ENCODE peak calls at places on chromosomes 1 and 21, in five cellular contexts. One of them, this sample, is unnamed.

GRCh38 chr1:156750191-156750931 is 1.1 kb downstream of the HDGF start:
- DNase-seq in stomach: peak; percentile 34
- DNase-seq in pancreas: peak; percentile 61
- DNase-seq in dorsolateral prefrontal cortex: no peak
- DNase-seq in naive thymus-derived CD4-positive, alpha-beta T cell: no peak
- DNase-seq in this sample: peak; percentile 77

GRCh38 chr1:94820918-94821317 is 761 bp downstream of the SLC44A3 start:
- DNase-seq in stomach: no peak
- DNase-seq in pancreas: no peak
- DNase-seq in dorsolateral prefrontal cortex: no peak
- DNase-seq in naive thymus-derived CD4-positive, alpha-beta T cell: no peak
- DNase-seq in this sample: no peak

GRCh38 chr1:74328851-74329250 is 93.7 kb downstream of the TNNI3K start:
- DNase-seq in stomach: no peak
- DNase-seq in pancreas: no peak
- DNase-seq in dorsolateral prefrontal cortex: no peak
- DNase-seq in naive thymus-derived CD4-positive, alpha-beta T cell: no peak
- DNase-seq in this sample: no peak

GRCh38 chr1:203402609-203403337 is 51.9 kb upstream of the FMOD start:
- DNase-seq in stomach: no peak
- DNase-seq in pancreas: no peak
- DNase-seq in dorsolateral prefrontal cortex: no peak
- DNase-seq in naive thymus-derived CD4-positive, alpha-beta T cell: no peak
- DNase-seq in this sample: no peak

GRCh38 chr21:38243732-38244406 is 12.9 kb upstream of the KCNJ15 start:
- DNase-seq in stomach: no peak
- DNase-seq in pancreas: no peak
- DNase-seq in dorsolateral prefrontal cortex: no peak
- DNase-seq in naive thymus-derived CD4-positive, alpha-beta T cell: peak; percentile 21
- DNase-seq in this sample: no peak

GRCh38 chr1:188670837-188671236 is 1806.8 kb downstream of the BRINP3 start:
- DNase-seq in stomach: no peak
- DNase-seq in pancreas: no peak
- DNase-seq in dorsolateral prefrontal cortex: no peak
- DNase-seq in naive thymus-derived CD4-positive, alpha-beta T cell: no peak
- DNase-seq in this sample: no peak

GRCh38 chr1:82534996-82535395 is 734.3 kb downstream of the ADGRL2 start:
- DNase-seq in stomach: no peak
- DNase-seq in pancreas: no peak
- DNase-seq in dorsolateral prefrontal cortex: no peak
- DNase-seq in naive thymus-derived CD4-positive, alpha-beta T cell: no peak
- DNase-seq in this sample: no peak

GRCh38 chr1:200038987-200039848 is 11.7 kb downstream of the NR5A2 start:
- DNase-seq in stomach: peak; percentile 46
- DNase-seq in pancreas: peak; percentile 73
- DNase-seq in dorsolateral prefrontal cortex: no peak
- DNase-seq in naive thymus-derived CD4-positive, alpha-beta T cell: no peak
- DNase-seq in this sample: peak; percentile 72

GRCh38 chr1:49346767-49347349 is 570.2 kb upstream of the BEND5 start:
- DNase-seq in stomach: no peak
- DNase-seq in pancreas: no peak
- DNase-seq in dorsolateral prefrontal cortex: no peak
- DNase-seq in naive thymus-derived CD4-positive, alpha-beta T cell: no peak
- DNase-seq in this sample: no peak

GRCh38 chr1:243268284-243268653 is 12.4 kb downstream of the SDCCAG8 start:
- DNase-seq in stomach: no peak
- DNase-seq in pancreas: no peak
- DNase-seq in dorsolateral prefrontal cortex: no peak
- DNase-seq in naive thymus-derived CD4-positive, alpha-beta T cell: no peak
- DNase-seq in this sample: no peak
- H3K27ac ChIP-seq in stomach: peak overlapping the region; percentile 58
- H3K27ac ChIP-seq in pancreas: peak overlapping the region; percentile 69
- H3K27ac ChIP-seq in dorsolateral prefrontal cortex: peak overlapping the region; percentile 85
- H3K27ac ChIP-seq in naive thymus-derived CD4-positive, alpha-beta T cell: no peak overlapping the region
- H3K27ac ChIP-seq in this sample: peak overlapping the region; percentile 81

DNA sequence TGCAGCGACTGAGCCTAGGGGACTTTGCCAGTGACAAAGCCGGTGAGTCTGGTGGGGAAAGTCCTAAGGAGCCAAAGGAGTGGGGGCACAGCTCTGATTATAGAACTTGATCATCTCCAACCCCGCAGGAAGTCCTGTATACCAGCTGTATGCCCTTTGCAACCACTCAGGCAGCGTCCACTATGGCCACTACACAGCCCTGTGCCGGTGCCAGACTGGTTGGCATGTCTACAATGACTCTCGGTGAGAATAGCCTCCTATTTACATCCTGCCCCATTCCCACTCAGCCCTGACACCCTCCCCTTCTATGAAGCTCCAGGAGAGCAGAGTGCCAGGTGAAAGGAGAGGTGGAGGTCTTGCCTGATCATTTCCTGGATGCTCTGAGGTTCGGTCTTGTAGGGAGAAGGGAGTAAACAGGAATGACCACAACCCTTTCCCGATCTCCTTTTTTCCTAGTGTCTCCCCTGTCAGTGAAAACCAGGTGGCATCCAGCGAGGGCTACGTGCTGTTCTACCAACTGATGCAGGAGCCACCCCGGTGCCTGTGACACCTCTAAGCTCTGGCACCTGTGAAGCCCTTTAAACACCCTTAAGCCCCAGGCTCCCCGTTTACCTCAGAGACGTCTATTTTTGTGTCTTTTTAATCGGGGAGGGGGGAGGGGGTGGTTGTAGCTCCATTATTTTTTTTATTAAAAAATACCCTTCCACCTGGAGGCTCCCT is 1.2 kb upstream of the PPOX start:
- DNase-seq in stomach: no peak
- DNase-seq in pancreas: no peak
- DNase-seq in dorsolateral prefrontal cortex: no peak
- DNase-seq in naive thymus-derived CD4-positive, alpha-beta T cell: no peak
- DNase-seq in this sample: peak; percentile 53
- H3K27ac ChIP-seq in stomach: peak overlapping the region; percentile 90
- H3K27ac ChIP-seq in pancreas: peak overlapping the region; percentile 89
- H3K27ac ChIP-seq in dorsolateral prefrontal cortex: peak overlapping the region; percentile 89
- H3K27ac ChIP-seq in naive thymus-derived CD4-positive, alpha-beta T cell: peak overlapping the region; percentile 86
- H3K27ac ChIP-seq in this sample: peak overlapping the region; percentile 97

DNA sequence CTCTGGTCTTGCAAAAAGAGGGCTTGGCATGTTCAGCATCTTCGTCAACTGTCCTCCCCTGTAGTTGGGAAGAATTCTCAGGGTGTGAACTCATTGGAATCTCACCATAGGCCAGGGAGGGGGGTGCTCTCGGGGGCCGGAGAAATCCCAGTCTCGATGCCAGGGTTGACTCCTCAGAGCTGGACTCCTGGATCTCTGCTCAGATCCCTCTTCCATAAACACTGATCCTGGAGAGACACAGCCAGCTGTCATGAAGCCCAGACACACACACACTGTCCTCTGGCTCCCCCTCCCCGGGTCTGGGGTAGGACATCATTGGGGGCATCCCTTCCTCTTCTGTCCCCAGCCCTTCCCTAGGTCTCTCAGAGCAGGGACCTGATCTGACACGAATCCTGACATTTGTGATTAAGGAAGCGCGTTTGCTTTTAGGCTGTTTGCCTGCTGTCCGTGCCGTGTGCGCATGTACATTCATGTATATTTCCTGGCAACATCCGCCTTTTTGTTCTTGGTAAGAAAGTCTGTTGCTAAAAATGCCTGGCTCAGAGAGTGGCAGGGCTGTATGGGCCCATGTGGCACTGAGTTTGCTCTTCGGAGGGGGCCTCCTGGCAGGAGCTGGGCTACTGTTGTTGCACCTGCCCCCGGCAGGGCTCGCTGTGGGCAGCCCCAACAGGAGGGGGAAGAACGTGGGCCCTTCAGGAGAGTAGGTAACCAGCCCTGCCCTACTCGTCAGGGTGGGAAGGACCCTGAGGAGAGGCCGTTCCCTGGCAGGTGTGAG is 45.4 kb upstream of the SELENON start:
- DNase-seq in stomach: no peak
- DNase-seq in pancreas: no peak
- DNase-seq in dorsolateral prefrontal cortex: peak; percentile 34
- DNase-seq in naive thymus-derived CD4-positive, alpha-beta T cell: peak; percentile 63
- DNase-seq in this sample: no peak
- H3K27ac ChIP-seq in stomach: no peak overlapping the region
- H3K27ac ChIP-seq in pancreas: no peak overlapping the region
- H3K27ac ChIP-seq in dorsolateral prefrontal cortex: peak overlapping the region; percentile 63
- H3K27ac ChIP-seq in naive thymus-derived CD4-positive, alpha-beta T cell: peak overlapping the region; percentile 62
- H3K27ac ChIP-seq in this sample: no peak overlapping the region

DNA sequence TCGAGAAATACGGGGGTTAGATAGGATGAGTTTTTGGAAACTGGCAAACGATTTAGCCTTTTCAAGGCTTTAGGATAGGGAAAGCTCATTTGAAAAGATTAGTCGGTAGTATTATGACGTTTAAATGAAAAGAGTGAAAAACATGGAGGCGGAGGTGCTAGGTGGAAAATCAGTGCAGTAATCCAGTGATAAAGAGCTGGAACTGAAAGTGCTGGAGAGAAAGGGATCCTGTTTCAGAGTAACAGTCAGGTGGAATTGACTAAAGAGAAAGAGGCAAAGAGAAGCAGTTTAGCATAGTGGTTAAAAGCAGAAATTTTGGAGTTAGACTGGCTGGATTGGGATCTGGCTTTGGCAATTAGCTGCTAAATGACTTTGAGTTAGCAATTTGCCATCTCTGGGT is 945 bp downstream of the WDR3 start:
- DNase-seq in stomach: no peak
- DNase-seq in pancreas: no peak
- DNase-seq in dorsolateral prefrontal cortex: no peak
- DNase-seq in naive thymus-derived CD4-positive, alpha-beta T cell: no peak
- DNase-seq in this sample: no peak
- H3K27ac ChIP-seq in stomach: peak overlapping the region; percentile 91
- H3K27ac ChIP-seq in pancreas: no peak overlapping the region
- H3K27ac ChIP-seq in dorsolateral prefrontal cortex: no peak overlapping the region
- H3K27ac ChIP-seq in naive thymus-derived CD4-positive, alpha-beta T cell: peak overlapping the region; percentile 89
- H3K27ac ChIP-seq in this sample: peak overlapping the region; percentile 90

GRCh38 chr1:168509875-168510594 is 33.8 kb downstream of the XCL2 start:
- DNase-seq in stomach: no peak
- DNase-seq in pancreas: no peak
- DNase-seq in dorsolateral prefrontal cortex: no peak
- DNase-seq in naive thymus-derived CD4-positive, alpha-beta T cell: no peak
- DNase-seq in this sample: no peak

GRCh38 chr1:168512864-168513595 is 30.8 kb downstream of the XCL2 start:
- DNase-seq in stomach: no peak
- DNase-seq in pancreas: no peak
- DNase-seq in dorsolateral prefrontal cortex: no peak
- DNase-seq in naive thymus-derived CD4-positive, alpha-beta T cell: peak; percentile 21
- DNase-seq in this sample: no peak

GRCh38 chr1:168509204-168509603 is 34.6 kb downstream of the XCL2 start:
- DNase-seq in stomach: no peak
- DNase-seq in pancreas: no peak
- DNase-seq in dorsolateral prefrontal cortex: no peak
- DNase-seq in naive thymus-derived CD4-positive, alpha-beta T cell: no peak
- DNase-seq in this sample: no peak

GRCh38 chr1:168507828-168508227 is 36.0 kb downstream of the XCL2 start:
- DNase-seq in stomach: no peak
- DNase-seq in pancreas: no peak
- DNase-seq in dorsolateral prefrontal cortex: no peak
- DNase-seq in naive thymus-derived CD4-positive, alpha-beta T cell: no peak
- DNase-seq in this sample: no peak

DNA sequence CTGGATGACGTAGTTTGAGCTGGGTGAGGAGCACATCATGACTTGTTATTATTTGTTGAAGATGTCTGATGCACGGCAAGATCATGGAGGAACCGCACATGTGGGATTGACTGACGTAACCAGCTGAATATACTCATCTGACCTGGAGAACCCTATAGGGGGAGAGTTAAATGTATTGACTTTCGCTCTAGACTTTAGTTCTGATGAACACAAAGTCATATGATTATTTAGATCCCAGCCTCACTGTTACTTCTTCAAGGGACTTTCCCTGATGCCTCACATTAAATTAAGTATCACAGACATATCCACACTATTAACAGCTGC is 33.2 kb downstream of the XCL2 start:
- DNase-seq in stomach: no peak
- DNase-seq in pancreas: no peak
- DNase-seq in dorsolateral prefrontal cortex: no peak
- DNase-seq in naive thymus-derived CD4-positive, alpha-beta T cell: no peak
- DNase-seq in this sample: no peak
- H3K27ac ChIP-seq in stomach: no peak overlapping the region
- H3K27ac ChIP-seq in pancreas: no peak overlapping the region
- H3K27ac ChIP-seq in dorsolateral prefrontal cortex: no peak overlapping the region
- H3K27ac ChIP-seq in naive thymus-derived CD4-positive, alpha-beta T cell: no peak overlapping the region
- H3K27ac ChIP-seq in this sample: no peak overlapping the region

DNA sequence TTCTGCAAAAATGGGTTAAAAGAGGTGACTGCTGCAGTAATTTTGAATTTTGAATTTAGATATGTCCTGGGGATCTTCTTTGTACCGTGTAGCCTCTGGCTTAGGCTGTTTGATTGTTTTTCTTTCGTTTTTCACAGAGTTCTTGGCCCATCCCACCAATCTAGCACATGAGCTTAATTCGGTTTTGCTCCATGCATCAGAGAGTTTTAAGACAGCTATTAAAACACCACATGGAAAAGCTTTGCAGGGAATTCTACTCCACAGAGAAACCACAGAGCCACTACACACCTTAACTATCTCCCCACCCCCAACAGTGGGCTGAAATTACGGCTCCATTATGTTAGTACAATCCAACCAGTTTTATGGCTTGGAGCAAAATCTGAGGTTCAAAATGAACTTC is 25.4 kb downstream of the SPAG17 start:
- DNase-seq in stomach: no peak
- DNase-seq in pancreas: no peak
- DNase-seq in dorsolateral prefrontal cortex: no peak
- DNase-seq in naive thymus-derived CD4-positive, alpha-beta T cell: no peak
- DNase-seq in this sample: no peak
- H3K27ac ChIP-seq in stomach: no peak overlapping the region
- H3K27ac ChIP-seq in pancreas: no peak overlapping the region
- H3K27ac ChIP-seq in dorsolateral prefrontal cortex: no peak overlapping the region
- H3K27ac ChIP-seq in naive thymus-derived CD4-positive, alpha-beta T cell: no peak overlapping the region
- H3K27ac ChIP-seq in this sample: no peak overlapping the region

GRCh38 chr1:210731193-210731592 is 402.5 kb downstream of the HHAT start:
- DNase-seq in stomach: no peak
- DNase-seq in pancreas: no peak
- DNase-seq in dorsolateral prefrontal cortex: no peak
- DNase-seq in naive thymus-derived CD4-positive, alpha-beta T cell: no peak
- DNase-seq in this sample: no peak
- H3K27ac ChIP-seq in stomach: no peak overlapping the region
- H3K27ac ChIP-seq in pancreas: no peak overlapping the region
- H3K27ac ChIP-seq in dorsolateral prefrontal cortex: no peak overlapping the region
- H3K27ac ChIP-seq in naive thymus-derived CD4-positive, alpha-beta T cell: no peak overlapping the region
- H3K27ac ChIP-seq in this sample: no peak overlapping the region

GRCh38 chr1:6392880-6393399 is 627 bp downstream of the ACOT7 start:
- DNase-seq in stomach: no peak
- DNase-seq in pancreas: no peak
- DNase-seq in dorsolateral prefrontal cortex: no peak
- DNase-seq in naive thymus-derived CD4-positive, alpha-beta T cell: no peak
- DNase-seq in this sample: no peak
- H3K27ac ChIP-seq in stomach: peak overlapping the region; percentile 99
- H3K27ac ChIP-seq in pancreas: peak overlapping the region; percentile 99
- H3K27ac ChIP-seq in dorsolateral prefrontal cortex: peak overlapping the region; percentile 99
- H3K27ac ChIP-seq in naive thymus-derived CD4-positive, alpha-beta T cell: peak overlapping the region; percentile 88
- H3K27ac ChIP-seq in this sample: peak overlapping the region; percentile 98